ENCODE peak calls at places on chromosomes 4 and X, in five cellular contexts. E is NCI-H2029 treated with DMSO at 0.1 percent for 48 hours; F is activated CD4-positive, CD25-positive, alpha-beta regulatory T cell; V is activated CD8-positive, alpha-beta memory T cell treated with anti-CD3 and anti-CD28 coated beads, Interleukin-2, amount 50 U/mL, for 4 hours; Z is cardiac fibroblast. O is an unnamed sample.

GRCh38 chr4:183438458-183439113 is 5.8 kb upstream of the CDKN2AIP start:
- DNase-seq in E (no peak), F (no peak), V (no peak), Z (peak; percentile 91), O (peak; percentile 64)

GRCh38 chrX:100373673-100374072 is 36.4 kb downstream of the PCDH19 start:
- DNase-seq in E (no peak), F (no peak), V (no peak), Z (no peak), O (no peak)

GRCh38 chr4:184653650-184654049 is 4.1 kb downstream of the PRIMPOL start:
- DNase-seq in E (no peak), F (no peak), V (no peak), Z (peak; percentile 47), O (no peak)

GRCh38 chr4:155371432-155372043 is 5.2 kb downstream of the MAP9 start:
- DNase-seq in E (no peak), F (no peak), V (no peak), Z (peak; percentile 60), O (no peak)

GRCh38 chrX:3485727-3486126 is 139.3 kb upstream of the MXRA5 start:
- DNase-seq in E (no peak), F (no peak), V (no peak), Z (no peak), O (no peak)

GRCh38 chr4:140755811-140756291 is 334 bp downstream of the TBC1D9 start:
- DNase-seq in E (no peak), F (no peak), V (no peak), Z (peak; percentile 53), O (peak; percentile 47)

GRCh38 chr4:142567199-142567598 is 278.9 kb downstream of the INPP4B start:
- DNase-seq in E (peak; percentile 70), F (peak; percentile 28), V (peak; percentile 15), Z (no peak), O (peak; percentile 73)

GRCh38 chr4:14857475-14857874 is 144.8 kb upstream of the CPEB2 start:
- DNase-seq in E (no peak), F (no peak), V (no peak), Z (no peak), O (no peak)

GRCh38 chr4:10623862-10624261 is 60.7 kb downstream of the CLNK start:
- DNase-seq in E (no peak), F (no peak), V (no peak), Z (no peak), O (no peak)

GRCh38 chr4:56424697-56425514 is 10.5 kb downstream of the PPAT start:
- DNase-seq in E (no peak), F (peak; percentile 2), V (peak; percentile 33), Z (peak; percentile 63), O (no peak)

GRCh38 chr4:109729155-109729562 is 711 bp downstream of the PLA2G12A start:
- DNase-seq in E (no peak), F (no peak), V (no peak), Z (peak; percentile 11), O (no peak)

GRCh38 chr4:186451982-186452381 is 103.4 kb downstream of the MTNR1A start:
- DNase-seq in E (no peak), F (no peak), V (no peak), Z (no peak), O (no peak)

GRCh38 chrX:108216862-108217571 is 125.4 kb downstream of the ATG4A start:
- DNase-seq in E (no peak), F (no peak), V (no peak), Z (peak; percentile 11), O (no peak)

GRCh38 chr4:57442834-57443291 is 332.7 kb upstream of the IGFBP7 start:
- DNase-seq in E (peak; percentile 84), F (no peak), V (no peak), Z (peak; percentile 48), O (no peak)

GRCh38 chrX:54048413-54048812 is 4.1 kb upstream of the PHF8 start:
- DNase-seq in E (no peak), F (no peak), V (no peak), Z (no peak), O (no peak)

GRCh38 chr4:155392486-155393184 is 15.9 kb upstream of the MAP9 start:
- DNase-seq in E (no peak), F (no peak), V (no peak), Z (peak; percentile 91), O (no peak)

GRCh38 chr4:1209821-1210220 is 37.4 kb upstream of the SPON2 start:
- DNase-seq in E (no peak), F (no peak), V (no peak), Z (peak; percentile 71), O (peak; percentile 59)

GRCh38 chr4:156931267-156931666 is 40.3 kb downstream of the PDGFC start:
- DNase-seq in E (no peak), F (no peak), V (no peak), Z (peak; percentile 93), O (no peak)

GRCh38 chrX:3699841-3700381 is 13.5 kb downstream of the PRKX start:
- DNase-seq in E (no peak), F (no peak), V (no peak), Z (peak; percentile 21), O (no peak)

O was measured in Peyer's patch.